ENCODE peak calls at places on chromosomes 6 and 20, in seven cellular contexts. M is stimulated activated CD8-positive, alpha-beta memory T cell treated with anti-CD3 and anti-CD28 coated beads, Interleukin-7, amount 100 ng/mL, for 1 hour; H is GM04504; Z is heart right ventricle; N is GM18507; Q is memory B cell; J is activated T-cell treated with anti-CD3 and anti-CD28 coated beads for 24 hours. X is an unnamed sample.

GRCh38 chr6:593139-593906 is 63.6 kb downstream of the HUS1B start:
- DNase-seq in M (peak; percentile 30), H (peak; percentile 31), Z (peak; percentile 58), N (peak; percentile 39), Q (peak; percentile 67), J (peak; percentile 58), X (peak; percentile 65)

GRCh38 chr20:50814438-50815161 is 19.7 kb downstream of the BCAS4 start:
- DNase-seq in M (no peak), H (no peak), Z (no peak), N (no peak), Q (no peak), J (no peak), X (no peak)

GRCh38 chr6:28217890-28218289 is 7.2 kb upstream of the ZSCAN9 start:
- DNase-seq in M (no peak), H (no peak), Z (no peak), N (no peak), Q (no peak), J (no peak), X (peak; percentile 15)

GRCh38 chr6:38034269-38034914 is 214.9 kb downstream of the ZFAND3 start:
- DNase-seq in M (no peak), H (peak; percentile 10), Z (no peak), N (no peak), Q (no peak), J (no peak), X (no peak)

GRCh38 chr6:43579171-43579570 is 3.2 kb downstream of the POLH start:
- DNase-seq in M (no peak), H (no peak), Z (no peak), N (no peak), Q (no peak), J (no peak), X (no peak)

GRCh38 chr6:34912715-34913464 is 23.8 kb downstream of the ANKS1A start:
- DNase-seq in M (no peak), H (peak; percentile 24), Z (no peak), N (peak; percentile 26), Q (no peak), J (peak; percentile 28), X (no peak)

GRCh38 chr6:97240222-97240621 is 42.8 kb downstream of the MMS22L start:
- DNase-seq in M (no peak), H (peak; percentile 11), Z (no peak), N (no peak), Q (no peak), J (no peak), X (no peak)

GRCh38 chr6:157293780-157294179 is 29.5 kb downstream of the TMEM242 start:
- DNase-seq in M (no peak), H (no peak), Z (no peak), N (no peak), Q (no peak), J (no peak), X (no peak)

GRCh38 chr20:21501184-21501583 is 12.7 kb downstream of the NKX2-2 start:
- DNase-seq in M (no peak), H (no peak), Z (no peak), N (no peak), Q (no peak), J (no peak), X (no peak)

GRCh38 chr6:164563866-164564265 is 745.5 kb downstream of the C6orf118 start:
- DNase-seq in M (no peak), H (no peak), Z (no peak), N (no peak), Q (no peak), J (no peak), X (no peak)

GRCh38 chr6:142929751-142930358 is 15.1 kb downstream of the HIVEP2 start:
- DNase-seq in M (no peak), H (no peak), Z (no peak), N (no peak), Q (no peak), J (no peak), X (no peak)

GRCh38 chr6:166330612-166331011 is 11.7 kb downstream of the SFT2D1 start:
- DNase-seq in M (no peak), H (no peak), Z (peak; percentile 71), N (no peak), Q (no peak), J (no peak), X (no peak)

GRCh38 chr20:11796041-11796440 is 121.7 kb upstream of the BTBD3 start:
- DNase-seq in M (no peak), H (no peak), Z (no peak), N (no peak), Q (no peak), J (no peak), X (no peak)

GRCh38 chr6:106882601-106883518 is 91.7 kb downstream of the CD24 start:
- DNase-seq in M (no peak), H (no peak), Z (no peak), N (no peak), Q (no peak), J (no peak), X (no peak)

GRCh38 chr20:48813446-48813747 is 14.4 kb downstream of the PREX1 start:
- DNase-seq in M (no peak), H (no peak), Z (no peak), N (no peak), Q (no peak), J (no peak), X (no peak)

GRCh38 chr20:51602131-51602530 is 59.6 kb upstream of the NFATC2 start:
- DNase-seq in M (no peak), H (no peak), Z (no peak), N (no peak), Q (no peak), J (no peak), X (no peak)

GRCh38 chr20:4083103-4083864 is 67.9 kb upstream of the RNF24 start:
- DNase-seq in M (no peak), H (no peak), Z (no peak), N (no peak), Q (no peak), J (no peak), X (no peak)

GRCh38 chr20:38790210-38791053 is 15.1 kb upstream of the PPP1R16B start:
- DNase-seq in M (no peak), H (no peak), Z (no peak), N (no peak), Q (peak; percentile 35), J (no peak), X (peak; percentile 74)

GRCh38 chr6:760982-761955 is 68.3 kb upstream of the EXOC2 start:
- DNase-seq in M (no peak), H (no peak), Z (no peak), N (no peak), Q (no peak), J (no peak), X (no peak)

X was measured in D341Med.